ENCODE peak calls at places on chromosomes 6 and 20, in nine cellular contexts. V is fibroblast of the aortic adventitia, P is GM06990, Q is Calu3, A is RWPE1, Z is transverse colon, N is GM20000, Y is foreskin fibroblast, J is AG04450. T is an unnamed sample.

GRCh38 chr20:17109307-17109706 is 117.5 kb upstream of the PCSK2 start:
- DNase-seq in Q (no peak), N (no peak), A (no peak), P (no peak), V (no peak), Z (no peak), Y (no peak), J (no peak), T (no peak)

GRCh38 chr6:20740088-20740487 is 205.8 kb downstream of the CDKAL1 start:
- DNase-seq in J (no peak), A (no peak), P (no peak), Q (no peak), V (no peak), N (no peak), Z (no peak), Y (no peak), T (no peak)

GRCh38 chr6:32218167-32218566 is 5.7 kb downstream of the NOTCH4 start:
- DNase-seq in N (no peak), J (no peak), Z (no peak), P (no peak), A (no peak), Y (no peak), V (no peak), Q (no peak), T (no peak)

GRCh38 chr6:121135425-121135824 is 198.9 kb downstream of the TBC1D32 start:
- DNase-seq in V (no peak), N (no peak), Z (no peak), Q (no peak), J (no peak), Y (no peak), P (no peak), A (no peak), T (no peak)

GRCh38 chr6:41184761-41185160 is 16.2 kb downstream of the TREML2 start:
- DNase-seq in Z (no peak), N (no peak), J (no peak), Q (no peak), P (no peak), A (no peak), V (no peak), Y (no peak), T (no peak)

GRCh38 chr6:104855507-104855906 is 4.2 kb downstream of the HACE1 start:
- DNase-seq in V (peak), Z (no peak), P (no peak), A (peak), N (no peak), Y (peak), Q (no peak), J (no peak), T (peak)

GRCh38 chr6:136306466-136306865 is 16.8 kb upstream of the BCLAF1 start:
- DNase-seq in Z (no peak), A (no peak), V (no peak), J (no peak), P (no peak), Q (no peak), Y (no peak), N (no peak), T (no peak)

GRCh38 chr6:42904467-42904866 is 11.4 kb upstream of the PTCRA start:
- DNase-seq in V (no peak), N (no peak), A (no peak), Q (no peak), J (no peak), P (no peak), Z (no peak), Y (no peak), T (no peak)

GRCh38 chr20:8385247-8385646 is 253.2 kb downstream of the PLCB1 start:
- DNase-seq in Y (peak), V (peak), P (no peak), A (no peak), Q (no peak), N (no peak), Z (no peak), J (peak), T (peak)

GRCh38 chr6:5151955-5152401 is 66.8 kb downstream of the PPP1R3G start:
- DNase-seq in A (peak), P (no peak), N (no peak), Z (no peak), V (peak), J (peak), Y (peak), Q (no peak), T (peak)

GRCh38 chr20:46332373-46333135 is 24.3 kb upstream of the CDH22 start:
- DNase-seq in P (no peak), J (no peak), A (no peak), Y (no peak), Q (no peak), N (no peak), Z (no peak), V (no peak), T (no peak)

GRCh38 chr20:52410182-52410647 is 218.6 kb upstream of the ZFP64 start:
- DNase-seq in Y (no peak), A (peak), J (no peak), N (no peak), P (no peak), Z (no peak), V (peak), Q (no peak), T (no peak)

GRCh38 chr20:35224536-35224935 is 2.0 kb upstream of the MMP24 start:
- DNase-seq in V (no peak), Q (no peak), Y (no peak), Z (no peak), A (no peak), J (no peak), P (no peak), N (no peak), T (no peak)

GRCh38 chr6:108942556-108943492 is 94.6 kb downstream of the ARMC2 start:
- DNase-seq in Z (no peak), Q (no peak), N (no peak), P (no peak), A (no peak), V (no peak), J (no peak), Y (no peak), T (no peak)

GRCh38 chr20:58109126-58109880 is 119.2 kb downstream of the ANKRD60 start:
- DNase-seq in Q (no peak), A (peak), V (peak), Y (peak), J (no peak), Z (no peak), N (no peak), P (no peak), T (peak)

GRCh38 chr6:135179920-135180457 is 1.1 kb upstream of the MYB start:
- DNase-seq in J (no peak), Q (no peak), N (peak), Y (peak), P (peak), Z (no peak), A (no peak), V (peak), T (peak)

GRCh38 chr20:33838035-33838864 is 27.1 kb downstream of the CHMP4B start:
- DNase-seq in N (no peak), P (no peak), J (no peak), V (no peak), A (peak), Q (no peak), Y (no peak), Z (peak), T (no peak)

GRCh38 chr20:18801516-18801915 is 12.1 kb upstream of the SCP2D1 start:
- DNase-seq in J (no peak), Z (no peak), N (no peak), V (no peak), A (no peak), Y (no peak), Q (no peak), P (no peak), T (no peak)

GRCh38 chr6:52109073-52109635 is 21.7 kb upstream of the PKHD1 start:
- DNase-seq in A (no peak), Z (no peak), P (no peak), N (no peak), Y (no peak), Q (no peak), V (no peak), J (no peak), T (no peak)

GRCh38 chr20:36862857-36863668 is 12.9 kb upstream of the TLDC2 start:
- DNase-seq in P (peak), Y (peak), Q (no peak), A (no peak), Z (no peak), N (no peak), V (no peak), J (no peak), T (no peak)

GRCh38 chr20:57439993-57440392 is 48.8 kb downstream of the RBM38 start:
- DNase-seq in N (no peak), A (no peak), Z (no peak), V (no peak), Q (no peak), Y (no peak), P (no peak), J (no peak), T (no peak)

GRCh38 chr6:109304284-109305015 is 77.8 kb downstream of the CD164 start:
- DNase-seq in J (no peak), Y (no peak), A (no peak), N (no peak), V (no peak), P (no peak), Z (no peak), Q (no peak), T (no peak)

GRCh38 chr6:161200610-161201201 is 73.2 kb downstream of the AGPAT4 start:
- DNase-seq in J (no peak), N (no peak), Z (no peak), Y (peak), P (no peak), Q (no peak), A (no peak), V (no peak), T (no peak)
- TF ChIP-seq CTCF in J (peak), N (no peak), Z (no peak), Y (no peak), P (no peak), Q (no peak), A (no peak), V (no peak), T (peak)

DNA sequence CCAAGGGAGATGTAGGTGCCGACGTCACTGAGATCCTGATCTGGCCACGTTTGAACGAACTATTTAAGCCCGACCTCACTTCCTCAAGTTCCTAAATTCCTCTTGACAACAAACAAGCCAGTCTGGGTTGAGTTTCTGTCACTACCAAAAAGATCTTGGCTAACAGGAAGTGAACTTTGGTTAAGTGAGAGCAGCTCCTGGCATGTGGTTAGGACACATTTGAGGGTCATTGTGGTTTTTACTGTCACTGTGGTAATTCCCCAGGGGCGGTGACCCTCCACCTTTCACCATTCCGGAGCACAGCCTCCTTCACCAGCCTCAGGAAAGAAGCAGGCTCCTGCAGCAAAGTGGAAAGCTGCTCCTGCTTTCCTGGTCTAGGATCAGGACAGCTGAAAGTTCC is 43.1 kb upstream of the ZNF831 start:
- DNase-seq in J (no peak), N (peak), Z (no peak), P (peak), Y (no peak), A (no peak), V (no peak), Q (no peak), T (no peak)
- TF ChIP-seq CTCF in J (no peak), N (no peak), Z (no peak), P (no peak), Y (no peak), A (no peak), V (no peak), Q (no peak), T (no peak)

DNA sequence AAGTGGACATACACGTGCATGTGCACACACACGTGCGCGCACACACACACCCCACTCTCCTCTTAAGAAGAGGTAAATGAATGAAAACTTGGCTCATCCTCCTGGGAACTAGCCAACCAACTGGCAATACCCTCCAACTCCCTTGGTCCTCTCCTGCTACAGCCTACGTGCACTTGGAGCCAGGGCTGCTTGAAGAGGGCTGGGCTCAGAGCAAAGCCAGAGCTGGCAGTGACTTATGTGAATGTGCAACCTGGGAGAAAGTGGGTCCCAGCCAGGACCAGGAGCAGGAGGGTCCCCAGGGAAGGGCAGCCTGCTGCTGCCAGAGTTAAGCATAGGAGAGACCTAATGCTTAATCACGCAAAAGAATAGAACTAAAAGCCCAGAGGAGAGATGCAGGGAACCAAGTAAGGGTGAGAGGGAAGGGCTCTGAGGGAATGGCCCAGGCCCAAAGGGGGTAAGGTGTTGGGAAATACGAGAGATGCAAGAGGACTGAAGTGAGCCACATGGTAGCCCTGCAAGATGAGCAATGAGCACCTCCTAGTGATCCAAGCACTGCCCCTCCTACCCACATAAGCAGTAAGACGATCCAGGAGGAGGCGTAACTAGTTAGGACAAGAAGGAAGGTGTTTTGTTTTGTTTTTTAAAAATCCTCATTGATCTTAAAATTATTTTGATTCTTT is 24.7 kb downstream of the TRAF3IP2 start:
- DNase-seq in A (no peak), Y (peak), V (no peak), N (no peak), Z (no peak), Q (no peak), P (no peak), J (no peak), T (no peak)
- TF ChIP-seq CTCF in A (no peak), Y (no peak), V (no peak), N (no peak), Z (no peak), Q (no peak), P (no peak), J (no peak), T (no peak)

GRCh38 chr6:15247750-15248450 is 2.0 kb downstream of the JARID2 start:
- DNase-seq in A (peak), Y (peak), Z (peak), V (peak), Q (peak), N (peak), P (peak), J (no peak), T (peak)
- TF ChIP-seq CTCF in A (peak), Y (no peak), Z (peak), V (peak), Q (peak), N (peak), P (no peak), J (no peak), T (peak)

GRCh38 chr20:62410742-62411478 is 3.8 kb upstream of the CABLES2 start:
- DNase-seq in P (no peak), V (no peak), Q (no peak), A (no peak), N (no peak), J (no peak), Z (no peak), Y (no peak), T (no peak)

GRCh38 chr20:62408640-62409039 is 1.6 kb upstream of the CABLES2 start:
- DNase-seq in Z (no peak), P (no peak), Y (no peak), J (no peak), N (no peak), A (no peak), Q (no peak), V (no peak), T (no peak)

GRCh38 chr20:62409086-62409853 is 2.2 kb upstream of the CABLES2 start:
- DNase-seq in A (no peak), J (no peak), Q (no peak), N (no peak), P (no peak), V (no peak), Z (no peak), Y (no peak), T (no peak)

GRCh38 chr20:62411479-62412193 is 4.6 kb upstream of the CABLES2 start:
- DNase-seq in J (no peak), A (no peak), Z (peak), N (no peak), Q (no peak), Y (no peak), V (no peak), P (no peak), T (no peak)

DNA sequence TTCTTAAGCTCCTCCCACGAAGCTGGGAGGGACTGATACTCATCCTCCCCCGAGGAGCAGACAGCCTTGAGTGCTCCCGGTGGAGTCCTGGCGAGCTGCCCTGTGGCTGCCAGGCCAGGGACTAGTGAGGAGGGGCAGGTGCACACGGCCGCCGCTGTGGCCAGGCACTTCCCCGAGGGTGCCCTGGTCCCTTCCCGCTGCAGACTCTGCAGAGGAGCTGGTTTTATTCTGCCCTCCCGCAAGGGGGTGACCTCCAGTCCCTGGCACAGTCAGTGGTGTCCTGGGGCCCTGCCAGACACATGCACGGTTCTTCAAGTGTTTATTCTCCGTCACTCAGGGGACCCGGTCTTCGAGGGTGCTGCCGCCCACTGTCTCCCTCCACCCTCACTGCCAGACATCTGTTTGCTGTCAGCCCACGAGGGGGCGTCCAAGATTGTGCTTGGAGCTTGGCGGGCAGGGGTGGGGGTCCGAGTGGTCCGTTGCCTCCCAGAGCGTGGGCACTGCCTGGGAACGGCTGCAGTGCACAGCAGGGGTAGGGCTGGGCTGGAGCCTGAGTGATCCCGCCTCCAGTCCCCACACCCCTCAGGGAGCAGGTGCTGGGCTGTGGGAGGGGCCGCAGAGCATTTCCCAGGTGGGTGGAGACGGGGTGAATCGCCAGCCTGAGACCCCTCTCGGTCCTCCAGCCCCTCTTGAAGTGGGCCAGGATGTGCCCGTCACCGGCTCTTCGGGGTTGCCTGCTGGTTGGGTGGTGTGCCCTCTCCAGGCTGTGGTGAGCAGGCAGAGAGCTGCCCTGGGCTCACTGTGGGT is 3.1 kb upstream of the CABLES2 start:
- DNase-seq in Y (peak), Z (peak), Q (peak), P (no peak), A (peak), V (no peak), J (no peak), N (peak), T (peak)
- TF ChIP-seq CTCF in Y (peak), Z (peak), Q (peak), P (peak), A (peak), V (peak), J (peak), N (peak), T (peak)